ENCODE peak calls at places on chromosomes 6 and 20, in seven cellular contexts. B is H9, O is mesendoderm, U is neuronal stem cell, J is H1, R is trophoblast cell, G is IMR-90. E is an unnamed sample.

GRCh38 chr20:62214067-62214466 is 6.0 kb downstream of the HRH3 start:
- DNase-seq in U (no peak), J (no peak), O (no peak), R (no peak), G (no peak), B (no peak), E (no peak)

GRCh38 chr6:99330159-99330558 is 19.3 kb downstream of the FAXC start:
- DNase-seq in U (peak; percentile 61), R (peak; percentile 41), O (peak; percentile 73), G (peak; percentile 79), B (peak; percentile 41), J (no peak), E (peak; percentile 68)

GRCh38 chr6:168785720-168786511 is 344.9 kb downstream of the SMOC2 start:
- DNase-seq in O (peak; percentile 24), G (no peak), R (no peak), B (no peak), J (no peak), U (no peak), E (no peak)

GRCh38 chr6:11224966-11225463 is 7.5 kb downstream of the NEDD9 start:
- DNase-seq in U (no peak), R (no peak), G (no peak), O (no peak), B (no peak), J (no peak), E (no peak)

GRCh38 chr20:5448449-5449118 is 131.8 kb upstream of the PROKR2 start:
- DNase-seq in B (peak; percentile 77), G (peak; percentile 28), J (peak; percentile 36), U (peak; percentile 62), O (peak; percentile 72), R (peak; percentile 16), E (peak; percentile 46)

GRCh38 chr20:53547664-53548239 is 45.9 kb downstream of the ZNF217 start:
- DNase-seq in B (peak; percentile 61), G (peak; percentile 76), O (peak; percentile 78), R (peak; percentile 42), U (peak; percentile 61), J (peak; percentile 9), E (peak; percentile 89)

GRCh38 chr6:101876431-101876830 is 482.9 kb downstream of the GRIK2 start:
- DNase-seq in O (no peak), J (no peak), U (peak; percentile 23), G (no peak), B (no peak), R (no peak), E (no peak)

GRCh38 chr6:17470953-17471335 is 77.5 kb downstream of the CAP2 start:
- DNase-seq in U (no peak), R (peak; percentile 66), O (no peak), G (peak; percentile 77), B (no peak), J (no peak), E (peak; percentile 74)

GRCh38 chr6:9766240-9766915 is 648.5 kb downstream of the TFAP2A start:
- DNase-seq in U (no peak), O (peak; percentile 53), R (no peak), G (peak; percentile 86), B (no peak), J (no peak), E (peak; percentile 98)

GRCh38 chr20:62122659-62123449 is 579 bp downstream of the LSM14B start:
- DNase-seq in J (no peak), G (no peak), O (no peak), R (peak; percentile 16), U (no peak), B (no peak), E (peak; percentile 41)

GRCh38 chr6:13163161-13163944 is 165.0 kb downstream of the TBC1D7 start:
- DNase-seq in J (no peak), U (no peak), O (no peak), B (no peak), R (no peak), G (no peak), E (no peak)

GRCh38 chr6:145749632-145750031 is 14.3 kb upstream of the EPM2A start:
- DNase-seq in U (no peak), B (no peak), O (no peak), G (peak; percentile 85), J (no peak), R (peak; percentile 4), E (peak; percentile 83)

GRCh38 chr6:1849686-1850580 is 240.2 kb downstream of the FOXC1 start:
- DNase-seq in R (no peak), U (no peak), B (no peak), O (no peak), J (no peak), G (no peak), E (no peak)

GRCh38 chr6:43570876-43571441 is 4.9 kb downstream of the XPO5 start:
- DNase-seq in J (no peak), R (peak; percentile 14), G (peak; percentile 47), U (no peak), O (peak; percentile 60), B (no peak), E (peak; percentile 55)

GRCh38 chr6:125792680-125793079 is 1.9 kb downstream of the NCOA7 start:
- DNase-seq in B (no peak), O (no peak), G (peak; percentile 55), J (no peak), U (no peak), R (no peak), E (no peak)

GRCh38 chr6:21305827-21306469 is 287.6 kb upstream of the SOX4 start:
- DNase-seq in R (no peak), B (no peak), O (peak; percentile 17), J (no peak), U (no peak), G (peak; percentile 14), E (peak; percentile 61)

GRCh38 chr6:36246511-36247268 is 23.2 kb upstream of the PNPLA1 start:
- DNase-seq in R (no peak), O (no peak), B (no peak), G (peak; percentile 31), J (no peak), U (no peak), E (no peak)

DNA sequence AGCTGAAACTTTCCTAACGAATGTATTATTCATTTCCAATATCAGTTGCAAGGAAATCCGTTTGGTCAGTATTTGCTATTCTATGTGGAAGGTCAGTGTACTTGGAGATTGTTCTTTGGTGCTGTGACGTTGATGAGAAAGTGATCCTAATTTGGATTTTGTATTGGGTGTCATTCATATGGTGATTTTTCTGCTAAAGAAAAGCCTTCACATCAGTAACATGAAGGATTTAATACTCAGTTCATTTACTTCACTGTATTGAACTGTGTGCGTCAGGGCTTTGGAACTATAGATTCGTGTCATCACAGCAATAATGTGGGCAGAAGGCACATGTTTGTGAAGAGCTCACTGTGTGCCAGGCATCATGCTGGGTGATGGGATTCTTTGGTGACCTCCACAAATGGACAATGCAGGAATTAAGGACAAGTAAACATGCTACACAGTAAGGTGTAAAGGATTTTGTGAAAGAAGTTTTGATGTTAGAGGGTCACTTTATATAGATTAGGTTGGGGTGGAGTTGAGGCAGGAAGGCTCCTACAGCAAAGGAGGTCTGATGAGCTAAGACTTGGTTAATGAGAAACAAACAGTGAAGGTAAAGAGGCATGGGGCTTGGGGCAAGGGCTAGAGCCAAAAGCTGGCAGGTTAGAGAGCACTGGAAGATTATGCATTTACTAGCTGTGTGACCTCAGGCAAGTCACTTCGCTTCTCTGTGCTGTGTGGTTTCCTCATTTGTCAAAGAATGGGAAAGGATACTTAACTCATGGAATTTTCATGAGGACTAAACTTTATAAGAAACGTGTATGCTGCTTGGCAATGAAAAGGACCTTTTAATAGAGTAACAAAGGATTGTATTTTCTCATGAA is 12.1 kb downstream of the ARID1B start:
- DNase-seq in B (no peak), R (no peak), G (no peak), U (no peak), O (no peak), J (no peak), E (no peak)
- H3K23ac ChIP-seq in B (no peak overlapping the region), R (no peak overlapping the region), G (peak overlapping the region; percentile 17), U (no peak overlapping the region), O (no peak overlapping the region), J (no peak overlapping the region), E (no peak overlapping the region)

GRCh38 chr20:34468956-34469355 is 47.3 kb upstream of the DYNLRB1 start:
- DNase-seq in B (no peak), O (peak; percentile 31), G (peak; percentile 25), R (no peak), U (no peak), J (no peak), E (peak; percentile 24)
- H3K27ac ChIP-seq in B (no peak overlapping the region), O (no peak overlapping the region), G (no peak overlapping the region), R (no peak overlapping the region), U (no peak overlapping the region), J (no peak overlapping the region), E (no peak overlapping the region)

DNA sequence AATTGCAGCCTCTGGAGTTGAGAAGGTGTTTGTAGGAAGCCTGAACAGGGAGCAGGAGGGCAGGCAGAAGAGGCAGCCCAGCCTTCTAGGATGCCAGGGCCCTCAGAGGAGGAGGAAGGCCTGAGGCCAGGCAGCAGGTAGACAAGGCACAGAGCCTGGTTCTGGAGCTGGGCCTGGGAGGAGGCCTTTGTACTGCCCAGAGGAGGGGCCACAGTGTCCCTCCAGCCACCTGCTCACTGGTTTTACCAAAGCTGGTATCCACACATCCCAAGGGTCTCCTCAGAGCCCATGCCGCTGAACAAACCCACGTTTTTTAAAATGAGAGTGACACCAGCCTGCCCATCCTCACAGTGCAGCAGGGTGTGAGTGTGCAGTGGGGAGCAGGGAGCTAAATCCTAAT is 162.7 kb downstream of the LY86 start:
- DNase-seq in B (no peak), R (no peak), U (no peak), O (no peak), G (no peak), J (no peak), E (no peak)
- H3K23ac ChIP-seq in B (no peak overlapping the region), R (no peak overlapping the region), U (no peak overlapping the region), O (no peak overlapping the region), G (no peak overlapping the region), J (no peak overlapping the region), E (no peak overlapping the region)

GRCh38 chr6:7763896-7764295 is 38.0 kb downstream of the BMP6 start:
- DNase-seq in J (no peak), U (no peak), O (no peak), B (no peak), G (no peak), R (no peak), E (no peak)

GRCh38 chr6:7770111-7770510 is 44.2 kb downstream of the BMP6 start:
- DNase-seq in R (no peak), J (no peak), B (no peak), O (no peak), G (peak; percentile 69), U (no peak), E (no peak)

GRCh38 chr6:7769702-7770101 is 43.8 kb downstream of the BMP6 start:
- DNase-seq in U (no peak), B (no peak), R (no peak), G (peak; percentile 47), O (no peak), J (no peak), E (peak; percentile 41)

GRCh38 chr6:7762758-7763157 is 36.9 kb downstream of the BMP6 start:
- DNase-seq in R (no peak), J (no peak), O (no peak), B (no peak), U (no peak), G (no peak), E (no peak)

DNA sequence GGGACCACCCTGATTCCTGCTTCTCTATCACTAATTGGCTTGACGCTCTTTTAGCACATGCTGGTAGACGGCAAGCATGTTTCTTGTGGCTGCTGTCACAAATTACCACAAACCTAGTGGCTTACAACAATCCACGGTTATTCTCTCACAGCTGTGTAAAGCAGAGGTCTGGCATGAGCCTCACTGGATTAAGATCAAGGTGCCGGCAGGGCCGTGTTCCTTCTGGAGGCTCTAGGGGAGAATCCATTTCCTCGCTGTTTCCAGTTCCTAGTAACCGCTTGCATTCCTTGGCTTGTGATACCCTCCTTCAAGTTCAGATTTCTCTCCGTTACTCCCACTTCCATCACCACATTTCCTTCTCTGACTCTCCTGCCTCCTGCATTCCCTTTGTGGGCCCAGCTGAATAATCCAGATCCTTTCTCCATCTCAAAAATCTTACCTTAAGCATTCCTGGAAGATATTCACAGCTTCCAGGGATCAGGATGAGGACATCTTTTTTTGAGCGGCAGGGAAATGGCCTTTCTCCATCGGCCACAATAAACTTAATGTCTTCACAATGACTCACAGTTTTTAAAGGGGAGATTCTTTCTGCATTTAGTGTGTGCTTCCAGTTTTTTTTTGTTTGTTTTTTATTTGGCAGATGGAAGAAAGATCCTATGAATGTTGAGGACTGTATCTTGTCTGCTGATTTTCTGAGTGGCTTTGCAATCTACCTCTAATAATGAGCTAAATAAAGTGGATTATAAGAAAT is 39.9 kb downstream of the BMP6 start:
- DNase-seq in G (peak; percentile 41), R (no peak), B (no peak), U (no peak), J (no peak), O (no peak), E (no peak)
- H3K27ac ChIP-seq in G (no peak overlapping the region), R (no peak overlapping the region), B (no peak overlapping the region), U (no peak overlapping the region), J (no peak overlapping the region), O (no peak overlapping the region), E (no peak overlapping the region)

E was measured in mesenchymal stem cell.